ENCODE peak calls at places on chromosomes 3 and 15, in six cellular contexts. One of them, this sample, is unnamed.

GRCh38 chr15:34701536-34701935 is 53.3 kb downstream of the GJD2 start:
- DNase-seq in GM12878: no peak
- DNase-seq in HL-60: no peak
- DNase-seq in AG04449: no peak
- DNase-seq in LNCaP clone FGC: no peak
- DNase-seq in AG09319: no peak
- DNase-seq in this sample: no peak

GRCh38 chr3:33786565-33787327 is 11.7 kb upstream of the PDCD6IP start:
- DNase-seq in LNCaP clone FGC: no peak
- DNase-seq in HL-60: no peak
- DNase-seq in AG04449: no peak
- DNase-seq in AG09319: no peak
- DNase-seq in GM12878: no peak
- DNase-seq in this sample: no peak

GRCh38 chr3:48413086-48413485 is 16.8 kb downstream of the PLXNB1 start:
- DNase-seq in GM12878: no peak
- DNase-seq in HL-60: no peak
- DNase-seq in AG09319: no peak
- DNase-seq in AG04449: no peak
- DNase-seq in LNCaP clone FGC: no peak
- DNase-seq in this sample: no peak

GRCh38 chr15:72315706-72316370 is 4.1 kb downstream of the CELF6 start:
- DNase-seq in AG09319: no peak
- DNase-seq in LNCaP clone FGC: no peak
- DNase-seq in HL-60: no peak
- DNase-seq in GM12878: no peak
- DNase-seq in AG04449: no peak
- DNase-seq in this sample: peak; percentile 46

GRCh38 chr15:75776075-75776443 is 63.4 kb upstream of the CSPG4 start:
- DNase-seq in HL-60: no peak
- DNase-seq in LNCaP clone FGC: no peak
- DNase-seq in AG04449: peak; percentile 28
- DNase-seq in AG09319: no peak
- DNase-seq in GM12878: no peak
- DNase-seq in this sample: no peak

GRCh38 chr3:171974986-171975837 is 64.2 kb upstream of the FNDC3B start:
- DNase-seq in GM12878: no peak
- DNase-seq in AG09319: no peak
- DNase-seq in LNCaP clone FGC: no peak
- DNase-seq in AG04449: peak; percentile 28
- DNase-seq in HL-60: peak; percentile 90
- DNase-seq in this sample: no peak

GRCh38 chr3:21041621-21042020 is 709.4 kb downstream of the ZNF385D start:
- DNase-seq in GM12878: no peak
- DNase-seq in AG04449: peak; percentile 3
- DNase-seq in LNCaP clone FGC: no peak
- DNase-seq in HL-60: no peak
- DNase-seq in AG09319: no peak
- DNase-seq in this sample: no peak

GRCh38 chr3:42387802-42388651 is 22.4 kb downstream of the LYZL4 start:
- DNase-seq in AG09319: no peak
- DNase-seq in GM12878: no peak
- DNase-seq in LNCaP clone FGC: no peak
- DNase-seq in HL-60: no peak
- DNase-seq in AG04449: no peak
- DNase-seq in this sample: no peak

GRCh38 chr3:152496716-152497115 is 228.0 kb downstream of the MBNL1 start:
- DNase-seq in LNCaP clone FGC: no peak
- DNase-seq in AG09319: no peak
- DNase-seq in AG04449: no peak
- DNase-seq in GM12878: no peak
- DNase-seq in HL-60: no peak
- DNase-seq in this sample: no peak

GRCh38 chr15:40308844-40309189 is 1.1 kb upstream of the PLCB2 start:
- DNase-seq in HL-60: peak; percentile 91
- DNase-seq in GM12878: no peak
- DNase-seq in AG04449: no peak
- DNase-seq in AG09319: no peak
- DNase-seq in LNCaP clone FGC: no peak
- DNase-seq in this sample: no peak

GRCh38 chr3:150956376-150956775 is 16.2 kb downstream of the CLRN1 start:
- DNase-seq in GM12878: no peak
- DNase-seq in LNCaP clone FGC: no peak
- DNase-seq in AG04449: no peak
- DNase-seq in HL-60: no peak
- DNase-seq in AG09319: no peak
- DNase-seq in this sample: no peak

GRCh38 chr15:73403171-73403570 is 34.4 kb upstream of the HCN4 start:
- DNase-seq in GM12878: no peak
- DNase-seq in AG09319: no peak
- DNase-seq in LNCaP clone FGC: no peak
- DNase-seq in HL-60: no peak
- DNase-seq in AG04449: no peak
- DNase-seq in this sample: no peak

GRCh38 chr3:133383175-133383574 is 16.7 kb upstream of the BFSP2 start:
- DNase-seq in AG09319: no peak
- DNase-seq in AG04449: no peak
- DNase-seq in LNCaP clone FGC: no peak
- DNase-seq in HL-60: no peak
- DNase-seq in GM12878: no peak
- DNase-seq in this sample: no peak

GRCh38 chr3:35832140-35832571 is 192.8 kb downstream of the ARPP21 start:
- DNase-seq in LNCaP clone FGC: no peak
- DNase-seq in HL-60: no peak
- DNase-seq in AG04449: no peak
- DNase-seq in GM12878: no peak
- DNase-seq in AG09319: no peak
- DNase-seq in this sample: no peak

GRCh38 chr15:77484994-77485393 is 64.3 kb downstream of the HMG20A start:
- DNase-seq in AG04449: no peak
- DNase-seq in HL-60: no peak
- DNase-seq in LNCaP clone FGC: no peak
- DNase-seq in GM12878: no peak
- DNase-seq in AG09319: no peak
- DNase-seq in this sample: no peak

GRCh38 chr3:12143949-12144504 is 14.7 kb downstream of the TIMP4 start:
- DNase-seq in AG09319: no peak
- DNase-seq in GM12878: no peak
- DNase-seq in LNCaP clone FGC: no peak
- DNase-seq in HL-60: no peak
- DNase-seq in AG04449: peak; percentile 12
- DNase-seq in this sample: no peak

GRCh38 chr15:74238984-74239645 is 3.0 kb downstream of the CCDC33 start:
- DNase-seq in HL-60: no peak
- DNase-seq in AG04449: no peak
- DNase-seq in GM12878: no peak
- DNase-seq in LNCaP clone FGC: no peak
- DNase-seq in AG09319: no peak
- DNase-seq in this sample: no peak

GRCh38 chr3:1955170-1955569 is 143.5 kb upstream of the CNTN4 start:
- DNase-seq in HL-60: no peak
- DNase-seq in AG09319: no peak
- DNase-seq in LNCaP clone FGC: no peak
- DNase-seq in GM12878: no peak
- DNase-seq in AG04449: no peak
- DNase-seq in this sample: no peak

GRCh38 chr3:184399410-184399809 is 19.6 kb downstream of the CHRD start:
- DNase-seq in LNCaP clone FGC: no peak
- DNase-seq in HL-60: no peak
- DNase-seq in AG04449: peak; percentile 71
- DNase-seq in AG09319: peak; percentile 66
- DNase-seq in GM12878: no peak
- DNase-seq in this sample: no peak

GRCh38 chr15:36966704-36967103 is 133.6 kb downstream of the MEIS2 start:
- DNase-seq in HL-60: no peak
- DNase-seq in GM12878: no peak
- DNase-seq in AG09319: no peak
- DNase-seq in LNCaP clone FGC: no peak
- DNase-seq in AG04449: no peak
- DNase-seq in this sample: no peak

GRCh38 chr15:58520936-58521292 is 89.1 kb downstream of the LIPC start:
- DNase-seq in AG04449: no peak
- DNase-seq in LNCaP clone FGC: no peak
- DNase-seq in AG09319: no peak
- DNase-seq in HL-60: no peak
- DNase-seq in GM12878: no peak
- DNase-seq in this sample: no peak

GRCh38 chr15:80475572-80475971 is 71.4 kb downstream of the ARNT2 start:
- DNase-seq in LNCaP clone FGC: no peak
- DNase-seq in AG04449: no peak
- DNase-seq in GM12878: no peak
- DNase-seq in HL-60: no peak
- DNase-seq in AG09319: no peak
- DNase-seq in this sample: no peak
- TF ChIP-seq CTCF in LNCaP clone FGC: no peak
- TF ChIP-seq CTCF in AG04449: no peak
- TF ChIP-seq CTCF in GM12878: no peak
- TF ChIP-seq CTCF in HL-60: peak; percentile 1
- TF ChIP-seq CTCF in AG09319: no peak
- TF ChIP-seq CTCF in this sample: no peak

GRCh38 chr3:179046497-179047353 is 24.9 kb downstream of the ZMAT3 start:
- DNase-seq in AG04449: no peak
- DNase-seq in LNCaP clone FGC: no peak
- DNase-seq in GM12878: peak; percentile 89
- DNase-seq in AG09319: no peak
- DNase-seq in HL-60: no peak
- DNase-seq in this sample: no peak
- TF ChIP-seq CTCF in AG04449: no peak
- TF ChIP-seq CTCF in LNCaP clone FGC: no peak
- TF ChIP-seq CTCF in GM12878: peak; percentile 30
- TF ChIP-seq CTCF in AG09319: no peak
- TF ChIP-seq CTCF in HL-60: no peak
- TF ChIP-seq CTCF in this sample: no peak

GRCh38 chr15:68373028-68373427 is 58.9 kb downstream of the ITGA11 start:
- DNase-seq in HL-60: no peak
- DNase-seq in GM12878: no peak
- DNase-seq in AG09319: no peak
- DNase-seq in AG04449: no peak
- DNase-seq in LNCaP clone FGC: no peak
- DNase-seq in this sample: no peak

GRCh38 chr15:68371851-68372250 is 60.1 kb downstream of the ITGA11 start:
- DNase-seq in LNCaP clone FGC: no peak
- DNase-seq in AG09319: no peak
- DNase-seq in GM12878: no peak
- DNase-seq in AG04449: no peak
- DNase-seq in HL-60: no peak
- DNase-seq in this sample: no peak

GRCh38 chr15:68370768-68371151 is 61.2 kb downstream of the ITGA11 start:
- DNase-seq in AG09319: no peak
- DNase-seq in GM12878: no peak
- DNase-seq in HL-60: no peak
- DNase-seq in AG04449: no peak
- DNase-seq in LNCaP clone FGC: no peak
- DNase-seq in this sample: no peak

GRCh38 chr15:68371160-68371559 is 60.8 kb downstream of the ITGA11 start:
- DNase-seq in AG04449: no peak
- DNase-seq in GM12878: no peak
- DNase-seq in HL-60: no peak
- DNase-seq in LNCaP clone FGC: no peak
- DNase-seq in AG09319: no peak
- DNase-seq in this sample: no peak

DNA sequence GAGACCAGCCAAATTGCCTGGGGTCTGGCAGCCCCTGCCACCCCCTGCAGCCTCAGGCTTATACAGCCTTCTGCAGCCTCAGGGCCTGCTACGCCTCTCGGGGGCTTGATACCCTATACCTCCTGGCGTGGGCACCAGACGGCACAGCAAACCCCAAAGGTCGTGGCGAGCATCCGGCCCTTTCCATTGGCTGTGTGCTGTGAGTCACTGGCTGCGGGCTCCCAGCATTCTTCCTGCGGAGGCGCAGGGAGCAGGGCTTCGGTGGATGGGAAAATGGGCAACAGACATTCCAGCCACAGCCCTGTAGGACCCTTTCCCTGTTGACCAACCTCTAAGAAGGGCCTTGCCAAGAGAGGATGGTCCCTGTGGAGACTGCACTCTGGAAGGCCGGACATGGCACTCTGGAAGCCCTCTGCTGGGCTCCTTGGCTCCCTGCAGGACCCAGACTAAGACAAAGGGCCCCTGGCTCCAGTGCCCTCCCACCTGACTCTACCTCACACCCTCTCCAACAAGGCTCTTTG is 59.6 kb downstream of the ITGA11 start:
- DNase-seq in HL-60: no peak
- DNase-seq in AG04449: no peak
- DNase-seq in AG09319: no peak
- DNase-seq in GM12878: no peak
- DNase-seq in LNCaP clone FGC: no peak
- DNase-seq in this sample: no peak
- TF ChIP-seq CTCF in HL-60: no peak
- TF ChIP-seq CTCF in AG04449: peak; percentile 45
- TF ChIP-seq CTCF in AG09319: peak; percentile 41
- TF ChIP-seq CTCF in GM12878: peak; percentile 32
- TF ChIP-seq CTCF in LNCaP clone FGC: no peak
- TF ChIP-seq CTCF in this sample: no peak

GRCh38 chr3:46566040-46566631 is at the start of gene LRRC2:
- DNase-seq in AG09319: peak; percentile 35
- DNase-seq in LNCaP clone FGC: no peak
- DNase-seq in GM12878: no peak
- DNase-seq in AG04449: no peak
- DNase-seq in HL-60: no peak
- DNase-seq in this sample: no peak

GRCh38 chr3:46561951-46562350 is 4.2 kb downstream of the LRRC2 start:
- DNase-seq in GM12878: no peak
- DNase-seq in AG09319: no peak
- DNase-seq in HL-60: no peak
- DNase-seq in LNCaP clone FGC: no peak
- DNase-seq in AG04449: no peak
- DNase-seq in this sample: no peak

GRCh38 chr3:46565113-46565490 is 1.0 kb downstream of the LRRC2 start:
- DNase-seq in GM12878: no peak
- DNase-seq in LNCaP clone FGC: no peak
- DNase-seq in AG09319: no peak
- DNase-seq in HL-60: no peak
- DNase-seq in AG04449: no peak
- DNase-seq in this sample: no peak

GRCh38 chr3:46564190-46565112 is 1.7 kb downstream of the LRRC2 start:
- DNase-seq in AG09319: no peak
- DNase-seq in AG04449: no peak
- DNase-seq in HL-60: no peak
- DNase-seq in LNCaP clone FGC: no peak
- DNase-seq in GM12878: no peak
- DNase-seq in this sample: no peak

DNA sequence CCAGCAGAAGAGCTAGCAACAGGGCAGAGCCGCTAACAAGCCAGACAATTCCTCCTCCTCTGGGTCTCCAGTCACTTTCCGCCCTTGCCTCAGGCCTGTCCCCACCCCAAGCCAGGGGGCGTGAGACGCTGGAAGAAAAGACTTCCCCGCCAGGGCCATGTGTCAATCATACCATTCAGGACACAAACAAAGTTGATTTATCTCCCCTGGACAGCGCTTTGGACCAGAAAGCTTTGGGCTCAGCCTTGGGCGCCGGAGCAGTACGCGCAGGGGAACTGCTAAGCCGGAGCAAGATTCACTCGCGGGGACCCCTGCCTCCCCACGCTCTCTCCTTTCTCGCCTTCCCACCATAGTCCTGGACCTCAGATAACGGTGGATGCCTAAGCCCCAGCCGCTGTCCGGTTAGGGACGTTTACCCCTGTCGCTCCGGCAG is 479 bp downstream of the LRRC2 start:
- DNase-seq in LNCaP clone FGC: no peak
- DNase-seq in AG09319: no peak
- DNase-seq in HL-60: no peak
- DNase-seq in GM12878: no peak
- DNase-seq in AG04449: no peak
- DNase-seq in this sample: no peak
- TF ChIP-seq CTCF in LNCaP clone FGC: no peak
- TF ChIP-seq CTCF in AG09319: no peak
- TF ChIP-seq CTCF in HL-60: no peak
- TF ChIP-seq CTCF in GM12878: no peak
- TF ChIP-seq CTCF in AG04449: no peak
- TF ChIP-seq CTCF in this sample: no peak